ENCODE peak calls at places on chromosomes 5 and 9, in six cellular contexts. One of them, this sample, is unnamed.

GRCh38 chr9:107389617-107390071 is 99.9 kb downstream of the KLF4 start:
- DNase-seq in AG20443: peak; percentile 77
- DNase-seq in PC-9: peak; percentile 36
- DNase-seq in MV-4-11: no peak
- DNase-seq in choroid plexus epithelial cell: peak; percentile 30
- DNase-seq in left cardiac atrium: peak; percentile 55
- DNase-seq in this sample: peak; percentile 68

GRCh38 chr9:124708633-124709032 is 62.5 kb downstream of the NR6A1 start:
- DNase-seq in left cardiac atrium: no peak
- DNase-seq in AG20443: peak; percentile 35
- DNase-seq in choroid plexus epithelial cell: peak; percentile 6
- DNase-seq in MV-4-11: no peak
- DNase-seq in PC-9: peak; percentile 47
- DNase-seq in this sample: peak; percentile 97

GRCh38 chr5:55104036-55104767 is 1.8 kb downstream of the GZMA start:
- DNase-seq in PC-9: no peak
- DNase-seq in MV-4-11: no peak
- DNase-seq in AG20443: peak; percentile 50
- DNase-seq in choroid plexus epithelial cell: peak; percentile 25
- DNase-seq in left cardiac atrium: no peak
- DNase-seq in this sample: no peak

GRCh38 chr5:175866377-175866907 is 4.9 kb upstream of the CPLX2 start:
- DNase-seq in left cardiac atrium: no peak
- DNase-seq in PC-9: no peak
- DNase-seq in MV-4-11: no peak
- DNase-seq in AG20443: no peak
- DNase-seq in choroid plexus epithelial cell: no peak
- DNase-seq in this sample: no peak

GRCh38 chr5:98309785-98310566 is 463.5 kb upstream of the RGMB start:
- DNase-seq in choroid plexus epithelial cell: peak; percentile 88
- DNase-seq in AG20443: peak; percentile 92
- DNase-seq in PC-9: peak; percentile 57
- DNase-seq in MV-4-11: peak; percentile 83
- DNase-seq in left cardiac atrium: peak; percentile 12
- DNase-seq in this sample: peak; percentile 79

GRCh38 chr5:142697356-142697807 is 11.5 kb upstream of the FGF1 start:
- DNase-seq in MV-4-11: peak; percentile 15
- DNase-seq in AG20443: peak; percentile 39
- DNase-seq in left cardiac atrium: peak; percentile 59
- DNase-seq in choroid plexus epithelial cell: peak; percentile 94
- DNase-seq in PC-9: no peak
- DNase-seq in this sample: no peak

GRCh38 chr9:124030969-124031451 is 19.4 kb downstream of the LHX2 start:
- DNase-seq in AG20443: peak; percentile 75
- DNase-seq in choroid plexus epithelial cell: peak; percentile 39
- DNase-seq in left cardiac atrium: no peak
- DNase-seq in PC-9: peak; percentile 49
- DNase-seq in MV-4-11: peak; percentile 7
- DNase-seq in this sample: peak; percentile 63

GRCh38 chr5:143023447-143024096 is 253.4 kb downstream of the ARHGAP26 start:
- DNase-seq in PC-9: no peak
- DNase-seq in choroid plexus epithelial cell: peak; percentile 48
- DNase-seq in left cardiac atrium: peak; percentile 57
- DNase-seq in AG20443: no peak
- DNase-seq in MV-4-11: no peak
- DNase-seq in this sample: no peak

GRCh38 chr5:147831465-147831864 is at the start of gene SPINK1:
- DNase-seq in MV-4-11: no peak
- DNase-seq in left cardiac atrium: no peak
- DNase-seq in AG20443: no peak
- DNase-seq in PC-9: no peak
- DNase-seq in choroid plexus epithelial cell: no peak
- DNase-seq in this sample: no peak

GRCh38 chr9:86720893-86721698 is 226.2 kb downstream of the GAS1 start:
- DNase-seq in PC-9: peak; percentile 57
- DNase-seq in AG20443: no peak
- DNase-seq in choroid plexus epithelial cell: no peak
- DNase-seq in left cardiac atrium: peak; percentile 29
- DNase-seq in MV-4-11: no peak
- DNase-seq in this sample: peak; percentile 80

GRCh38 chr5:133340002-133340755 is 272.2 kb downstream of the FSTL4 start:
- DNase-seq in AG20443: no peak
- DNase-seq in MV-4-11: no peak
- DNase-seq in left cardiac atrium: no peak
- DNase-seq in choroid plexus epithelial cell: no peak
- DNase-seq in PC-9: no peak
- DNase-seq in this sample: no peak

GRCh38 chr9:120742951-120743416 is 28.7 kb upstream of the MEGF9 start:
- DNase-seq in MV-4-11: peak; percentile 40
- DNase-seq in choroid plexus epithelial cell: peak; percentile 61
- DNase-seq in left cardiac atrium: no peak
- DNase-seq in AG20443: peak; percentile 56
- DNase-seq in PC-9: no peak
- DNase-seq in this sample: peak; percentile 61

GRCh38 chr5:39459091-39459490 is 34.3 kb upstream of the DAB2 start:
- DNase-seq in choroid plexus epithelial cell: peak; percentile 60
- DNase-seq in MV-4-11: no peak
- DNase-seq in left cardiac atrium: no peak
- DNase-seq in AG20443: peak; percentile 25
- DNase-seq in PC-9: no peak
- DNase-seq in this sample: peak; percentile 62

GRCh38 chr9:98124637-98125426 is 5.8 kb upstream of the TRIM14 start:
- DNase-seq in left cardiac atrium: no peak
- DNase-seq in AG20443: no peak
- DNase-seq in MV-4-11: no peak
- DNase-seq in PC-9: no peak
- DNase-seq in choroid plexus epithelial cell: no peak
- DNase-seq in this sample: no peak

GRCh38 chr5:179298181-179298993 is 46.9 kb downstream of the ADAMTS2 start:
- DNase-seq in PC-9: no peak
- DNase-seq in MV-4-11: no peak
- DNase-seq in choroid plexus epithelial cell: no peak
- DNase-seq in AG20443: no peak
- DNase-seq in left cardiac atrium: no peak
- DNase-seq in this sample: no peak

GRCh38 chr5:150612405-150612804 is 28.1 kb upstream of the SYNPO start:
- DNase-seq in MV-4-11: no peak
- DNase-seq in choroid plexus epithelial cell: no peak
- DNase-seq in PC-9: no peak
- DNase-seq in AG20443: no peak
- DNase-seq in left cardiac atrium: no peak
- DNase-seq in this sample: no peak

GRCh38 chr9:113545068-113545467 is 81.5 kb downstream of the RGS3 start:
- DNase-seq in MV-4-11: no peak
- DNase-seq in AG20443: no peak
- DNase-seq in choroid plexus epithelial cell: no peak
- DNase-seq in PC-9: no peak
- DNase-seq in left cardiac atrium: peak; percentile 13
- DNase-seq in this sample: no peak

GRCh38 chr5:173454764-173455598 is 126.8 kb upstream of the STC2 start:
- DNase-seq in left cardiac atrium: peak; percentile 58
- DNase-seq in choroid plexus epithelial cell: peak; percentile 96
- DNase-seq in AG20443: peak; percentile 82
- DNase-seq in PC-9: peak; percentile 80
- DNase-seq in MV-4-11: peak; percentile 46
- DNase-seq in this sample: peak; percentile 82

GRCh38 chr5:132821350-132821749 is 8.2 kb downstream of the SOWAHA start:
- DNase-seq in MV-4-11: no peak
- DNase-seq in PC-9: no peak
- DNase-seq in left cardiac atrium: no peak
- DNase-seq in choroid plexus epithelial cell: no peak
- DNase-seq in AG20443: no peak
- DNase-seq in this sample: no peak

GRCh38 chr5:113122053-113122452 is 145.5 kb downstream of the DCP2 start:
- DNase-seq in choroid plexus epithelial cell: peak; percentile 26
- DNase-seq in AG20443: peak; percentile 80
- DNase-seq in PC-9: no peak
- DNase-seq in MV-4-11: no peak
- DNase-seq in left cardiac atrium: peak; percentile 63
- DNase-seq in this sample: no peak

GRCh38 chr5:160747963-160748362 is 104.0 kb downstream of the ATP10B start:
- DNase-seq in left cardiac atrium: no peak
- DNase-seq in AG20443: no peak
- DNase-seq in MV-4-11: no peak
- DNase-seq in PC-9: no peak
- DNase-seq in choroid plexus epithelial cell: no peak
- DNase-seq in this sample: no peak

GRCh38 chr5:354581-355378 is 33.3 kb downstream of the AHRR start:
- DNase-seq in left cardiac atrium: no peak
- DNase-seq in PC-9: no peak
- DNase-seq in choroid plexus epithelial cell: no peak
- DNase-seq in MV-4-11: no peak
- DNase-seq in AG20443: peak; percentile 7
- DNase-seq in this sample: no peak

GRCh38 chr5:137470111-137470920 is 28.8 kb downstream of the SPOCK1 start:
- DNase-seq in PC-9: peak; percentile 4
- DNase-seq in left cardiac atrium: peak; percentile 57
- DNase-seq in choroid plexus epithelial cell: peak; percentile 73
- DNase-seq in AG20443: peak; percentile 96
- DNase-seq in MV-4-11: no peak
- DNase-seq in this sample: peak; percentile 29

This sample was measured in trophoblast cell.